ENCODE peak calls at places on chromosomes 1 and 21, in five cellular contexts. I is HepG2, G is H1, S is GM12878, W is K562. O is an unnamed sample.

GRCh38 chr1:214558002-214558770 is 6.8 kb upstream of the PTPN14 start:
- DNase-seq in I (no peak), G (no peak), S (no peak), W (no peak), O (no peak)

GRCh38 chr1:61093525-61094137 is 11.3 kb downstream of the NFIA start:
- DNase-seq in I (no peak), G (no peak), S (no peak), W (no peak), O (no peak)

GRCh38 chr21:23463365-23463764 is 2143.9 kb downstream of the MRPL39 start:
- DNase-seq in I (no peak), G (no peak), S (no peak), W (no peak), O (no peak)

GRCh38 chr1:202004711-202005110 is 5.7 kb upstream of the ELF3 start:
- DNase-seq in I (no peak), G (no peak), S (no peak), W (no peak), O (no peak)

GRCh38 chr1:53508991-53509663 is 49.9 kb downstream of the DMRTB1 start:
- DNase-seq in I (no peak), G (no peak), S (no peak), W (peak), O (no peak)

GRCh38 chr1:156608981-156609380 is 7.7 kb upstream of the GPATCH4 start:
- DNase-seq in I (no peak), G (peak), S (no peak), W (peak), O (no peak)

GRCh38 chr1:206725053-206725963 is 40.6 kb downstream of the MAPKAPK2 start:
- DNase-seq in I (peak), G (peak), S (no peak), W (peak), O (peak)

GRCh38 chr1:176931526-176931925 is 233.0 kb downstream of the ASTN1 start:
- DNase-seq in I (no peak), G (no peak), S (no peak), W (no peak), O (no peak)

GRCh38 chr1:151720190-151720953 is 950 bp upstream of the RIIAD1 start:
- DNase-seq in I (no peak), G (no peak), S (peak), W (no peak), O (no peak)

GRCh38 chr1:169427081-169427611 is at the start of gene CCDC181:
- DNase-seq in I (peak), G (peak), S (peak), W (no peak), O (no peak)

GRCh38 chr1:220139966-220140365 is 46.0 kb downstream of the IARS2 start:
- DNase-seq in I (no peak), G (no peak), S (no peak), W (no peak), O (no peak)

GRCh38 chr1:65407875-65408274 is 12.6 kb upstream of the LEPR start:
- DNase-seq in I (peak), G (no peak), S (no peak), W (no peak), O (no peak)

GRCh38 chr21:29449306-29449940 is 150.7 kb downstream of the BACH1 start:
- DNase-seq in I (no peak), G (no peak), S (no peak), W (no peak), O (no peak)

GRCh38 chr1:153678519-153679336 is at the start of gene NPR1:
- DNase-seq in I (no peak), G (peak), S (no peak), W (no peak), O (no peak)

GRCh38 chr1:39623053-39623452 is 16.4 kb downstream of the HEYL start:
- DNase-seq in I (no peak), G (no peak), S (no peak), W (peak), O (no peak)

GRCh38 chr21:28719731-28720130 is 272.9 kb downstream of the LTN1 start:
- DNase-seq in I (no peak), G (no peak), S (no peak), W (no peak), O (no peak)

GRCh38 chr1:89822999-89823628 is 2.3 kb downstream of the LRRC8D start:
- DNase-seq in I (no peak), G (no peak), S (no peak), W (no peak), O (no peak)

GRCh38 chr1:215111916-215112315 is 29.4 kb downstream of the KCNK2 start:
- DNase-seq in I (no peak), G (no peak), S (no peak), W (no peak), O (no peak)

GRCh38 chr1:117076648-117077047 is 16.5 kb downstream of the TTF2 start:
- DNase-seq in I (no peak), G (no peak), S (no peak), W (no peak), O (no peak)

GRCh38 chr1:168001213-168001612 is 64.3 kb upstream of the MPC2 start:
- DNase-seq in I (no peak), G (no peak), S (no peak), W (no peak), O (no peak)

GRCh38 chr1:24923485-24924113 is 6.5 kb downstream of the RUNX3 start:
- DNase-seq in I (no peak), G (no peak), S (peak), W (no peak), O (no peak)

GRCh38 chr1:61853545-61853944 is 111.3 kb downstream of the PATJ start:
- DNase-seq in I (no peak), G (no peak), S (no peak), W (no peak), O (no peak)

GRCh38 chr1:90922996-90923395 is 98.8 kb downstream of the ZNF644 start:
- DNase-seq in I (no peak), G (no peak), S (no peak), W (no peak), O (no peak)

GRCh38 chr1:67436511-67437057 is 6.4 kb upstream of the SERBP1 start:
- DNase-seq in I (no peak), G (no peak), S (no peak), W (no peak), O (no peak)

GRCh38 chr1:76595024-76595423 is 272.3 kb upstream of the ST6GALNAC5 start:
- DNase-seq in I (no peak), G (no peak), S (no peak), W (no peak), O (no peak)

GRCh38 chr1:1732381-1732780 is 8.2 kb upstream of the CDK11A start:
- DNase-seq in I (no peak), G (no peak), S (no peak), W (no peak), O (no peak)

GRCh38 chr1:207088731-207089626 is at the start of gene C4BPB:
- DNase-seq in I (peak), G (no peak), S (no peak), W (no peak), O (no peak)

GRCh38 chr1:199546323-199546722 is 481.2 kb upstream of the NR5A2 start:
- DNase-seq in I (no peak), G (no peak), S (no peak), W (no peak), O (no peak)

GRCh38 chr1:86388228-86388627 is 7.9 kb downstream of the ODF2L start:
- DNase-seq in I (no peak), G (no peak), S (no peak), W (no peak), O (no peak)

GRCh38 chr1:165067829-165068228 is 288.7 kb downstream of the LMX1A start:
- DNase-seq in I (no peak), G (no peak), S (no peak), W (no peak), O (no peak)

GRCh38 chr1:247266053-247266452 is 10.2 kb downstream of the VN1R5 start:
- DNase-seq in I (no peak), G (no peak), S (no peak), W (no peak), O (no peak)

GRCh38 chr21:42218836-42219605 is at the start of gene ABCG1:
- DNase-seq in I (no peak), G (peak), S (no peak), W (peak), O (no peak)

GRCh38 chr1:85344256-85344694 is 67.8 kb upstream of the BCL10 start:
- DNase-seq in I (peak), G (no peak), S (no peak), W (no peak), O (no peak)

GRCh38 chr1:93552751-93553455 is 105.0 kb downstream of the FNBP1L start:
- DNase-seq in I (peak), G (no peak), S (no peak), W (no peak), O (peak)

GRCh38 chr1:12320516-12320915 is 90.7 kb downstream of the VPS13D start:
- DNase-seq in I (no peak), G (no peak), S (no peak), W (no peak), O (no peak)

GRCh38 chr1:203610061-203610460 is 16.6 kb upstream of the ATP2B4 start:
- DNase-seq in I (no peak), G (no peak), S (no peak), W (no peak), O (no peak)

GRCh38 chr1:203615182-203615581 is 11.4 kb upstream of the ATP2B4 start:
- DNase-seq in I (no peak), G (no peak), S (no peak), W (no peak), O (no peak)

GRCh38 chr1:203607169-203607873 is 19.3 kb upstream of the ATP2B4 start:
- DNase-seq in I (no peak), G (no peak), S (no peak), W (peak), O (no peak)

DNA sequence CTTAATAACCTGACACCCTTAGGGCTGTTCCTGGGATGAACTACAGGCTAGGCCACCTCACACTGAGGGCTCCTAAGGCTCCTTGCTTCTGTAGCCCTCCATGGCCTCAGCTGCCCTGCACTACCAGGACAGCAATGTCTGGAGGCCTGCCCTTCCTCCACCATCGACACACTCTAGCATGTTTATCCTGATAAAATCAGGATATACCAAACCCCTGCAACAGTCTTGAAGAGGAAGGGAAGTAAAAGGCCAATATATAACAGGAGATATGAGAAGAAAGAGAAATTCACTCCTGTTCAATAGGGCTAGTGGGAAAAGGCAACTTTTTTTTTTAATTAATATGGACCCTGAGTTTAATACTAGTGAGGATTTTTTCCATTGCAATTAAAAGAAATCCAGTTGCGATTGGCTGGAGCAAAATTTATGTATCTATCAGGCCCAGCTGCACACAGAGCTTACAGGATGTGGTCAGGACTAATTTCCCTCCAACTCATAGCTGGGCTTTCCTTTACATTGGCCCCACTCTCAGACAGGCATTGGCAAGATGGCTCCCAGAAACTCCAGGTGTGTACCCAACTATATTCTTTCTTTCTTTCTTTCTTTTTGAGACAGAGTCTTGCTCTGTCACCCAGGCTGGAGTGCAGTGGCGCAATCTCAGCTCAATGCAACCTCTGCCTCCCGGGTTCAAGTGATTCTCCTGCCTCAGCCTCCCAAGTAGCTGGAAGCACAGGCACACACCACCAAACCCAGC is 13.5 kb upstream of the ATP2B4 start:
- DNase-seq in I (no peak), G (no peak), S (no peak), W (no peak), O (no peak)
- TF ChIP-seq SRF in I (no peak), G (no peak), S (no peak), W (no peak), O (no peak)

DNA sequence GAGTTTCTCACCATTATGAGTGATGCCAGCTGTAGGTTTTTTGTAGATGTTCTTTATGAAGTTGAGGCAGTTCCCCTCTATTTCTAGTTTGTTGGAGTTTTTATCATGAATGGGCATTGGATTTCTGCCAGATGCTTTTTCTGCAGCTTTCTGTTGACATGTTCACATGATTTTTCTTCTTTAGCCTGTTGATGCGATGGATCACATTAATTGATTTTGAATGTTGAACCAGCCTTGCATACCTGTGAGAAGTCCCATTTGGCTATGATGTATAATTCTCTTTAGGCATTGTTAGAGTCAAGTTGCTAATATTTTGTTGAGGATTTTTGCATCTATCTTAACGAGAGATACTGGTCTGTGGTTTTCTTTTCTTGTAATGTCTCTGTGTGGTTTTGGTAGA is 33.1 kb downstream of the ZBTB40 start:
- DNase-seq in I (no peak), G (no peak), S (no peak), W (no peak), O (no peak)
- TF ChIP-seq ATF3 in I (no peak), G (no peak), S (no peak), W (no peak), O (no peak)

DNA sequence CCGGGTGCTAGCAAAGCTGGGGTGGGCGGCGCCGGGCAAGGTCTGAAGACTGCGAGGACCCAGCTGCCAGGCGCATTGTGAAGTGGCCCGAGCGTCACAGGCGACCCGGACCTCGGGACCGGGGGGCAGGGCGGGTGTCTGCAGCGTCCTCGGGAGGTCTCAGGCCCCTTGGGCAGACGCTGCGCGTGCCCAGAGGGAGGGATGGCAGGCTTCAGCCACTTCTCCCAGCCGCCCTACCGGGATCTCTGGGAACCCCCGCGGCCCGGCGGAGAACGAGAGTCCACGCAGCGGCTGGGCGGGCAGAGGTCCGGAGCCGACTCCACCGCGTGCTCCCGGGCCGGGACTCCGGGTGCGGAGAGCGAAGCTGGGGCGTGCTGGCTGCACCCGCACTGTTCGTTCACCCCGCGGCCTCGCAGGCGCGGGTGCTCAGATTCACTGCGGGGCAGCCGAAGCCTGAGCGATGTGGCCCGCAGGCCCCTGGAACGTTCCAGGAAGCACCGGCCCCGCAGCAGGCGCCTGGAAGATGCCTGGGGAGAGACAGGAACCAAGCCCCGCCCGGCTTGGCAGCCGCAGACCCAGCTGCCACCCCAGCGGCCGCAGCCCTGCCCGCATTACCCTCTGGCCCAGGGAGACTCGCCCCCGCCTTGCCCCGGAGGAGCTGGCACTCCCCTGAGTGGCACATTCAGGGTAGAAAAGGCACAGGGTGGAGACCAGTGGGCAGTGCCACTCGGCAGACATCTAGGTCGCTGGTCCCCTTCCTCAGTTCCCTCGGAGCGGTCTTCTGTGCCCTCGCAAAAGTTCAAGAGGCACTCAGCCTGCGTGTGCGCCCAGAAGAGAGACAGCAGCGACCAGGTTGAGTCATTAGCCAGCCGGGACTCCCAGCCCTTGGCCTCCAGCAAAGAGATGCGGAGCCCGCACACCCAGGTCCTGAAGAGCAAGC is at the start of gene CCDC185:
- DNase-seq in I (no peak), G (peak), S (no peak), W (no peak), O (no peak)
- TF ChIP-seq SRF in I (no peak), G (no peak), S (no peak), W (no peak), O (no peak)

DNA sequence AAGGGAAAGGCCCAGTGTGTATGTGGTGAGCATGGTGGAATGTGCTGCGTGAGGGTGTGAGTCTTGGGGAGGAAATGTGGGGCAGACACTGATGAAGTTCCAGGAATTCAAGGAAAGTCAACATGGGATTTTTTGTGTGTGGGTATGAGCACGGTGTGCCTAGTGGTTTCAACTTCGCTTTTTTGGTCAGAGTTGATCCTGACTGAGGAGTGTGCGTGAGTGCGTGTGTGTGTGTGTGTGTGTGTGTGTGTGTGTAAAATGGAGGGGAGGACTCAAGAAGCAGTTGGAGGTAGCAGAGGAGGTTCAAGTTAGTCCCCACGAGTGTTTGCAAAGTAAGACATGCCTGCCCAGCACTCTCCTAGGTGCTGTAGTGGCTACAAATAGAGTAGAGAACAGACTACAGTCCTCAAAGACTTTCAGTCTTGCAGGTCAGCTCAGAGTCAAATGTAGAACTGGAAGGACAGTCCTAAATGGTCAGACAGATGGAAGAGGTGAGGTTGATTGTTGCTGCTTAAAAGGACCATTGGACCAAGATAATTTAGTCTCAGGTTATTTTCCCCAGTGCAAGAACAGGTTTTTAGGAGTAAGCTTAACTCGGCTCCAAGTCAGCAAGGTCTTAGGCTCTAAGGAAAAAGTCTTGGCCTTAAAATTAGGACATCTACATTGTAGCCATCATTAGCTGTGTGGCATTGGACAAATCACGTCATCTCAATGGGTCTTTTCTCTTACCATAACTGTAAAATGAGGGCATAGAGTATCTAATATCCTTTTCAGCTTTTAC is 25.0 kb downstream of the SLAMF1 start:
- DNase-seq in I (no peak), G (no peak), S (no peak), W (no peak), O (no peak)
- TF ChIP-seq ATF3 in I (no peak), G (no peak), S (no peak), W (no peak), O (no peak)

GRCh38 chr1:230163205-230163604 is 96.2 kb downstream of the GALNT2 start:
- DNase-seq in I (no peak), G (no peak), S (no peak), W (no peak), O (no peak)
- TF ChIP-seq SRF in I (no peak), G (no peak), S (no peak), W (no peak), O (no peak)

DNA sequence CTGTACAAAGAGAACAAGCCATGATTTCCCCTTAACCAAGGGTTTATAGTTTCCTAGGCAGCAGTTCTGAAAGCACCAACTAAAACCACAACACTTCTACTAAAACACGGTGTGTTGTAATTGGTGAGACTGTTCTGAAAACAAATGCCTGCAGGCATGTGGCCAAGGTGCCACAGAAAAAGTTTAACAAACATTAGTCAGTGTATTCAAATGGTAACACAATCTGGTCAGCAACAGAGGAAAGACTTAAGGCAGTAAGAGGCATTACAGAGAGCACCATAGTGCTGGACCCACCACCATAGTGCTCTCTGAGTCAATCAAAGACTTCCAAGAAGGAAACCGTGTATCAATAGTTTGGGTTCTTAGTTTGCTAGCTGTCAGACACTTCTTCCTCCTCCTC is 16.7 kb downstream of the SNIP1 start:
- DNase-seq in I (no peak), G (no peak), S (no peak), W (no peak), O (no peak)
- TF ChIP-seq ATF3 in I (no peak), G (no peak), S (no peak), W (no peak), O (no peak)

DNA sequence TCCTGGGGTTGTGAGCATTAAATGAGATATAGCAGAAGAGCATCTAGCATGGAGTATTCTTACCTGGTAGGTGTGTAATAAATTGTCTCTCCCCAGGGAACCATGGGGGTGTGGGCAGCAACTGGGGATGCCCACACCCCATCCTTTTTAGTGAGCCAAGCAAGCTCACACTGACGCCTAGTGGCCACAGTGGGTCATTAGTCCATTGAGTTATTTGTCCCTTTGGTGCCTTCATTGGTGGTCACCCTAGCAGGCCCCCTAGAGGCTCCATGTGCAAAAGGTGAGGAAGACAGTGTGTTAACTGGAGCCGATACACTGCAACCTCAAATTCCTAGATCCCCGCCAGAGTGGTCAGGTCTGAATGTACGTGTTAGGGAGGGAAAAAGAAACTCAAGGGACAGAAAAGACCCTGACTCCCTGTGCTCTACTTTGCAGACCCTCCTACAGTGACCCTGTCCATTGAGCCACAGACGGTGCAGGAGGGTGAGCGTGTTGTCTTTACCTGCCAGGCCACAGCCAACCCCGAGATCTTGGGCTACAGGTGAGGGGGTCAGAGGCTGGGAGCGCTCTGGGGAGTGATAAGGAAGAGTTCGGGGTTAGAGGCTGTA is 93.3 kb upstream of the CD1D start:
- DNase-seq in I (peak), G (peak), S (no peak), W (peak), O (peak)
- TF ChIP-seq SRF in I (no peak), G (no peak), S (no peak), W (no peak), O (no peak)

GRCh38 chr1:101407505-101408211 is 170.8 kb downstream of the S1PR1 start:
- DNase-seq in I (no peak), G (no peak), S (peak), W (no peak), O (no peak)
- TF ChIP-seq ATF3 in I (no peak), G (no peak), S (no peak), W (no peak), O (no peak)

O was measured in HCT116.